ENCODE peak calls at places on chromosomes 4 and X, in ten cellular contexts. W is EH; K is CD8-positive, alpha-beta T cell; L is pons; Q is activated CD4-positive, alpha-beta T cell treated with anti-CD3 and anti-CD28 coated beads for 4 hours; R is ureter; X is activated CD8-positive, alpha-beta T cell treated with anti-CD3 and anti-CD28 coated beads, Interleukin-2, amount 10 ng/mL, durations not matched to agents 7 days and 5 days; Z is CD4-positive, alpha-beta T cell; S is germinal center; I is heart left ventricle. A is an unnamed sample.

GRCh38 chr4:108372678-108373077 is 203.9 kb upstream of the LEF1 start:
- DNase-seq in W (no peak), K (peak), L (no peak), Q (no peak), R (no peak), X (peak), Z (no peak), S (no peak), I (no peak), A (peak)

GRCh38 chr4:81227138-81227537 is 12.1 kb upstream of the PRKG2 start:
- DNase-seq in W (no peak), K (no peak), L (no peak), Q (no peak), R (no peak), X (no peak), Z (no peak), S (no peak), I (no peak), A (no peak)

GRCh38 chr4:26692014-26692726 is 108.3 kb downstream of the TBC1D19 start:
- DNase-seq in W (peak), K (no peak), L (no peak), Q (no peak), R (no peak), X (no peak), Z (no peak), S (no peak), I (no peak), A (no peak)

GRCh38 chrX:40165206-40165605 is 67.4 kb upstream of the BCOR start:
- DNase-seq in W (no peak), K (no peak), L (no peak), Q (no peak), R (no peak), X (no peak), Z (no peak), S (no peak), I (no peak), A (no peak)

GRCh38 chrX:51893931-51894696 is 691 bp downstream of the MAGED1 start:
- DNase-seq in W (peak), K (no peak), L (peak), Q (no peak), R (no peak), X (peak), Z (no peak), S (no peak), I (no peak), A (no peak)

GRCh38 chrX:9434151-9434550 is 30.7 kb upstream of the TBL1X start:
- DNase-seq in W (no peak), K (no peak), L (no peak), Q (no peak), R (no peak), X (no peak), Z (no peak), S (no peak), I (no peak), A (no peak)

GRCh38 chr4:159158989-159159388 is 56.1 kb downstream of the RAPGEF2 start:
- DNase-seq in W (no peak), K (no peak), L (no peak), Q (no peak), R (no peak), X (no peak), Z (no peak), S (no peak), I (no peak), A (no peak)

GRCh38 chrX:105775672-105776071 is 46.7 kb upstream of the NRK start:
- DNase-seq in W (no peak), K (no peak), L (no peak), Q (no peak), R (no peak), X (no peak), Z (no peak), S (no peak), I (no peak), A (no peak)

GRCh38 chr4:78689700-78690318 is 86.3 kb upstream of the BMP2K start:
- DNase-seq in W (peak), K (no peak), L (no peak), Q (no peak), R (no peak), X (no peak), Z (no peak), S (no peak), I (no peak), A (no peak)

GRCh38 chr4:134622194-134622593 is 420.6 kb upstream of the PABPC4L start:
- DNase-seq in W (no peak), K (no peak), L (no peak), Q (no peak), R (no peak), X (no peak), Z (no peak), S (no peak), I (no peak), A (no peak)

GRCh38 chr4:155207534-155208257 is 740 bp upstream of the NPY2R start:
- DNase-seq in W (no peak), K (no peak), L (peak), Q (no peak), R (no peak), X (no peak), Z (no peak), S (no peak), I (no peak), A (no peak)

GRCh38 chr4:7811536-7812190 is 128.0 kb downstream of the AFAP1 start:
- DNase-seq in W (peak), K (no peak), L (no peak), Q (no peak), R (no peak), X (no peak), Z (no peak), S (no peak), I (peak), A (no peak)

A was measured in esophagus muscularis mucosa.